ENCODE peak calls at places on chromosome 15, in seven cellular contexts. V is NCI-H1417; K is RPMI8226; D is NCI-H510A treated with DMSO at 0.1 percent for 48 hours; U is stimulated activated effector memory CD8-positive, alpha-beta T cell treated with anti-CD3 and anti-CD28 coated beads, Interleukin-12 subunit alpha, Interleukin-12 subunit beta, amount 100 ng/mL, for 72 hours; G is colonic mucosa; Y is SK-N-SH. C is an unnamed sample.

GRCh38 chr15:57148236-57148635 is 228.1 kb upstream of the CGNL1 start:
- DNase-seq in V (no peak), G (no peak), Y (no peak), D (no peak), U (no peak), K (no peak), C (no peak)

GRCh38 chr15:89814112-89814742 is 425 bp downstream of the ANPEP start:
- DNase-seq in U (no peak), G (no peak), V (no peak), D (no peak), Y (peak; percentile 57), K (no peak), C (no peak)

GRCh38 chr15:64979252-64979710 is 10.4 kb downstream of the SPG21 start:
- DNase-seq in U (no peak), K (no peak), Y (no peak), V (no peak), D (no peak), G (no peak), C (peak; percentile 85)

GRCh38 chr15:57297630-57298029 is 78.7 kb upstream of the CGNL1 start:
- DNase-seq in D (no peak), V (no peak), G (no peak), K (no peak), Y (no peak), U (no peak), C (no peak)

GRCh38 chr15:71203573-71204444 is 88.5 kb downstream of the THSD4 start:
- DNase-seq in Y (no peak), V (peak; percentile 8), G (no peak), D (no peak), U (no peak), K (no peak), C (no peak)

GRCh38 chr15:30041868-30042267 is 40.9 kb upstream of the GOLGA8J start:
- DNase-seq in V (no peak), K (no peak), D (no peak), U (no peak), Y (no peak), G (no peak), C (no peak)

GRCh38 chr15:89442671-89443307 is 53.6 kb downstream of the RHCG start:
- DNase-seq in D (peak; percentile 17), U (peak; percentile 27), V (peak; percentile 30), K (peak; percentile 80), Y (peak; percentile 88), G (peak; percentile 58), C (peak; percentile 5)

GRCh38 chr15:29465196-29465595 is 195.6 kb upstream of the NSMCE3 start:
- DNase-seq in G (no peak), K (no peak), V (no peak), U (no peak), D (no peak), Y (no peak), C (no peak)

GRCh38 chr15:57921371-57921770 is 144.1 kb downstream of the ALDH1A2 start:
- DNase-seq in K (no peak), D (no peak), U (no peak), V (no peak), Y (no peak), G (no peak), C (no peak)

GRCh38 chr15:69526086-69526485 is 73.5 kb downstream of the RPLP1 start:
- DNase-seq in D (no peak), Y (no peak), U (no peak), V (no peak), G (no peak), K (no peak), C (no peak)

GRCh38 chr15:83398591-83398990 is 48.5 kb upstream of the SH3GL3 start:
- DNase-seq in V (no peak), K (no peak), D (no peak), U (no peak), Y (no peak), G (no peak), C (no peak)

GRCh38 chr15:68637755-68638405 is 59.1 kb downstream of the CORO2B start:
- DNase-seq in K (no peak), V (peak; percentile 87), U (no peak), D (no peak), G (peak; percentile 52), Y (no peak), C (peak; percentile 84)

GRCh38 chr15:29668120-29668602 is 154.1 kb downstream of the TJP1 start:
- DNase-seq in Y (peak; percentile 82), G (peak; percentile 85), D (peak; percentile 79), U (no peak), V (no peak), K (peak; percentile 68), C (no peak)

GRCh38 chr15:95559875-95560394 is 770.6 kb upstream of the NR2F2 start:
- DNase-seq in Y (no peak), U (no peak), V (no peak), D (no peak), G (no peak), K (no peak), C (no peak)

GRCh38 chr15:40379853-40380252 is 2.7 kb upstream of the KNSTRN start:
- DNase-seq in Y (no peak), U (no peak), D (no peak), V (no peak), K (no peak), G (no peak), C (no peak)

GRCh38 chr15:66016199-66016598 is 146.9 kb downstream of the RAB11A start:
- DNase-seq in D (no peak), U (no peak), K (no peak), G (no peak), Y (no peak), V (peak; percentile 24), C (no peak)

GRCh38 chr15:89334510-89335288 is at the start of gene POLG:
- DNase-seq in K (peak; percentile 100), G (peak; percentile 99), Y (peak; percentile 97), U (peak; percentile 99), D (peak; percentile 91), V (peak; percentile 99), C (peak; percentile 91)

GRCh38 chr15:89121414-89121813 is 33.2 kb downstream of the ABHD2 start:
- DNase-seq in U (no peak), Y (no peak), D (peak; percentile 42), G (peak; percentile 78), V (peak; percentile 6), K (no peak), C (no peak)

GRCh38 chr15:80251505-80252280 is at the start of gene CTXND1:
- DNase-seq in Y (peak; percentile 75), K (no peak), V (no peak), G (no peak), D (no peak), U (no peak), C (no peak)

GRCh38 chr15:69093127-69093526 is 67.3 kb upstream of the GLCE start:
- DNase-seq in K (no peak), U (no peak), Y (no peak), G (no peak), V (no peak), D (no peak), C (no peak)

GRCh38 chr15:70447511-70447910 is 315.8 kb downstream of the UACA start:
- DNase-seq in D (no peak), K (no peak), G (no peak), U (no peak), V (no peak), Y (no peak), C (no peak)

GRCh38 chr15:100191161-100191560 is 150.6 kb downstream of the ADAMTS17 start:
- DNase-seq in Y (no peak), K (no peak), V (no peak), G (no peak), D (no peak), U (no peak), C (no peak)

GRCh38 chr15:38207591-38207990 is 45.0 kb upstream of the SPRED1 start:
- DNase-seq in D (no peak), U (no peak), K (no peak), G (no peak), Y (no peak), V (no peak), C (no peak)

GRCh38 chr15:28885630-28886430 is at the start of gene APBA2:
- DNase-seq in G (no peak), Y (peak; percentile 87), U (no peak), V (peak; percentile 36), K (no peak), D (no peak), C (no peak)

GRCh38 chr15:101709466-101709865 is 14.8 kb downstream of the TARS3 start:
- DNase-seq in V (no peak), Y (no peak), G (no peak), K (no peak), U (no peak), D (peak; percentile 2), C (no peak)

GRCh38 chr15:31238906-31239305 is 87.7 kb upstream of the KLF13 start:
- DNase-seq in V (no peak), Y (no peak), G (no peak), U (no peak), K (no peak), D (no peak), C (no peak)

GRCh38 chr15:28942521-28943035 is 56.8 kb downstream of the APBA2 start:
- DNase-seq in U (no peak), D (no peak), G (no peak), Y (no peak), K (no peak), V (no peak), C (no peak)